ENCODE peak calls at places on chromosome 5, in five cellular contexts. One of them, this sample, is unnamed.

GRCh38 chr5:579746-580366 is 32.3 kb upstream of the CEP72 start:
- DNase-seq in NCI-H2029: no peak
- DNase-seq in hepatic stellate cell: no peak
- DNase-seq in stimulated activated effector memory CD8-positive, alpha-beta T cell treated with anti-CD3 and anti-CD28 coated beads, Interleukin-12 subunit alpha, Interleukin-12 subunit beta, amount 100 ng/mL, for 72 hours: no peak
- DNase-seq in HepG2: no peak
- DNase-seq in this sample: no peak

GRCh38 chr5:956941-957729 is 51.5 kb upstream of the NKD2 start:
- DNase-seq in stimulated activated effector memory CD8-positive, alpha-beta T cell treated with anti-CD3 and anti-CD28 coated beads, Interleukin-12 subunit alpha, Interleukin-12 subunit beta, amount 100 ng/mL, for 72 hours: peak
- DNase-seq in NCI-H2029: no peak
- DNase-seq in HepG2: peak
- DNase-seq in hepatic stellate cell: peak
- DNase-seq in this sample: peak

GRCh38 chr5:86679529-86679928 is 61.8 kb downstream of the COX7C start:
- DNase-seq in NCI-H2029: peak
- DNase-seq in hepatic stellate cell: peak
- DNase-seq in stimulated activated effector memory CD8-positive, alpha-beta T cell treated with anti-CD3 and anti-CD28 coated beads, Interleukin-12 subunit alpha, Interleukin-12 subunit beta, amount 100 ng/mL, for 72 hours: no peak
- DNase-seq in HepG2: peak
- DNase-seq in this sample: peak

GRCh38 chr5:151448038-151448985 is 909 bp downstream of the SLC36A1 start:
- DNase-seq in NCI-H2029: peak
- DNase-seq in stimulated activated effector memory CD8-positive, alpha-beta T cell treated with anti-CD3 and anti-CD28 coated beads, Interleukin-12 subunit alpha, Interleukin-12 subunit beta, amount 100 ng/mL, for 72 hours: peak
- DNase-seq in hepatic stellate cell: no peak
- DNase-seq in HepG2: peak
- DNase-seq in this sample: peak

GRCh38 chr5:57412010-57412409 is 70.6 kb downstream of the ACTBL2 start:
- DNase-seq in NCI-H2029: no peak
- DNase-seq in stimulated activated effector memory CD8-positive, alpha-beta T cell treated with anti-CD3 and anti-CD28 coated beads, Interleukin-12 subunit alpha, Interleukin-12 subunit beta, amount 100 ng/mL, for 72 hours: no peak
- DNase-seq in HepG2: no peak
- DNase-seq in hepatic stellate cell: no peak
- DNase-seq in this sample: peak

GRCh38 chr5:4479381-4479780 is 660.7 kb upstream of the ADAMTS16 start:
- DNase-seq in hepatic stellate cell: no peak
- DNase-seq in HepG2: no peak
- DNase-seq in stimulated activated effector memory CD8-positive, alpha-beta T cell treated with anti-CD3 and anti-CD28 coated beads, Interleukin-12 subunit alpha, Interleukin-12 subunit beta, amount 100 ng/mL, for 72 hours: no peak
- DNase-seq in NCI-H2029: no peak
- DNase-seq in this sample: no peak

GRCh38 chr5:112412370-112412769 is 6.7 kb downstream of the EPB41L4A start:
- DNase-seq in hepatic stellate cell: no peak
- DNase-seq in NCI-H2029: no peak
- DNase-seq in HepG2: no peak
- DNase-seq in stimulated activated effector memory CD8-positive, alpha-beta T cell treated with anti-CD3 and anti-CD28 coated beads, Interleukin-12 subunit alpha, Interleukin-12 subunit beta, amount 100 ng/mL, for 72 hours: no peak
- DNase-seq in this sample: no peak

GRCh38 chr5:90853759-90854515 is 295.3 kb downstream of the ADGRV1 start:
- DNase-seq in HepG2: no peak
- DNase-seq in stimulated activated effector memory CD8-positive, alpha-beta T cell treated with anti-CD3 and anti-CD28 coated beads, Interleukin-12 subunit alpha, Interleukin-12 subunit beta, amount 100 ng/mL, for 72 hours: no peak
- DNase-seq in hepatic stellate cell: no peak
- DNase-seq in NCI-H2029: no peak
- DNase-seq in this sample: no peak

GRCh38 chr5:67085616-67086015 is 111.0 kb downstream of the CD180 start:
- DNase-seq in HepG2: no peak
- DNase-seq in hepatic stellate cell: no peak
- DNase-seq in stimulated activated effector memory CD8-positive, alpha-beta T cell treated with anti-CD3 and anti-CD28 coated beads, Interleukin-12 subunit alpha, Interleukin-12 subunit beta, amount 100 ng/mL, for 72 hours: no peak
- DNase-seq in NCI-H2029: peak
- DNase-seq in this sample: no peak

GRCh38 chr5:159849437-159850191 is 66.7 kb upstream of the ADRA1B start:
- DNase-seq in NCI-H2029: no peak
- DNase-seq in HepG2: no peak
- DNase-seq in hepatic stellate cell: peak
- DNase-seq in stimulated activated effector memory CD8-positive, alpha-beta T cell treated with anti-CD3 and anti-CD28 coated beads, Interleukin-12 subunit alpha, Interleukin-12 subunit beta, amount 100 ng/mL, for 72 hours: no peak
- DNase-seq in this sample: no peak

GRCh38 chr5:124912653-124913328 is 166.4 kb upstream of the ZNF608 start:
- DNase-seq in hepatic stellate cell: no peak
- DNase-seq in HepG2: no peak
- DNase-seq in stimulated activated effector memory CD8-positive, alpha-beta T cell treated with anti-CD3 and anti-CD28 coated beads, Interleukin-12 subunit alpha, Interleukin-12 subunit beta, amount 100 ng/mL, for 72 hours: no peak
- DNase-seq in NCI-H2029: no peak
- DNase-seq in this sample: no peak

GRCh38 chr5:149697001-149697400 is 33.1 kb upstream of the PPARGC1B start:
- DNase-seq in hepatic stellate cell: no peak
- DNase-seq in HepG2: no peak
- DNase-seq in stimulated activated effector memory CD8-positive, alpha-beta T cell treated with anti-CD3 and anti-CD28 coated beads, Interleukin-12 subunit alpha, Interleukin-12 subunit beta, amount 100 ng/mL, for 72 hours: no peak
- DNase-seq in NCI-H2029: no peak
- DNase-seq in this sample: no peak

GRCh38 chr5:112183103-112183634 is 235.9 kb downstream of the EPB41L4A start:
- DNase-seq in HepG2: no peak
- DNase-seq in stimulated activated effector memory CD8-positive, alpha-beta T cell treated with anti-CD3 and anti-CD28 coated beads, Interleukin-12 subunit alpha, Interleukin-12 subunit beta, amount 100 ng/mL, for 72 hours: no peak
- DNase-seq in hepatic stellate cell: no peak
- DNase-seq in NCI-H2029: no peak
- DNase-seq in this sample: peak

GRCh38 chr5:1409386-1410110 is 35.7 kb downstream of the SLC6A3 start:
- DNase-seq in NCI-H2029: no peak
- DNase-seq in HepG2: no peak
- DNase-seq in stimulated activated effector memory CD8-positive, alpha-beta T cell treated with anti-CD3 and anti-CD28 coated beads, Interleukin-12 subunit alpha, Interleukin-12 subunit beta, amount 100 ng/mL, for 72 hours: no peak
- DNase-seq in hepatic stellate cell: no peak
- DNase-seq in this sample: peak

GRCh38 chr5:169592937-169593650 is 9.5 kb downstream of the SPDL1 start:
- DNase-seq in NCI-H2029: no peak
- DNase-seq in stimulated activated effector memory CD8-positive, alpha-beta T cell treated with anti-CD3 and anti-CD28 coated beads, Interleukin-12 subunit alpha, Interleukin-12 subunit beta, amount 100 ng/mL, for 72 hours: no peak
- DNase-seq in HepG2: no peak
- DNase-seq in hepatic stellate cell: no peak
- DNase-seq in this sample: no peak

GRCh38 chr5:31442253-31442820 is 89.6 kb downstream of the DROSHA start:
- DNase-seq in hepatic stellate cell: peak
- DNase-seq in HepG2: no peak
- DNase-seq in NCI-H2029: no peak
- DNase-seq in stimulated activated effector memory CD8-positive, alpha-beta T cell treated with anti-CD3 and anti-CD28 coated beads, Interleukin-12 subunit alpha, Interleukin-12 subunit beta, amount 100 ng/mL, for 72 hours: no peak
- DNase-seq in this sample: peak

GRCh38 chr5:84255318-84255717 is 129.4 kb downstream of the EDIL3 start:
- DNase-seq in hepatic stellate cell: peak
- DNase-seq in NCI-H2029: no peak
- DNase-seq in stimulated activated effector memory CD8-positive, alpha-beta T cell treated with anti-CD3 and anti-CD28 coated beads, Interleukin-12 subunit alpha, Interleukin-12 subunit beta, amount 100 ng/mL, for 72 hours: no peak
- DNase-seq in HepG2: peak
- DNase-seq in this sample: peak

GRCh38 chr5:169300468-169301385 is at the start of gene SLIT3:
- DNase-seq in NCI-H2029: no peak
- DNase-seq in stimulated activated effector memory CD8-positive, alpha-beta T cell treated with anti-CD3 and anti-CD28 coated beads, Interleukin-12 subunit alpha, Interleukin-12 subunit beta, amount 100 ng/mL, for 72 hours: peak
- DNase-seq in hepatic stellate cell: peak
- DNase-seq in HepG2: no peak
- DNase-seq in this sample: peak

GRCh38 chr5:119795768-119796167 is 166.4 kb downstream of the FAM170A start:
- DNase-seq in stimulated activated effector memory CD8-positive, alpha-beta T cell treated with anti-CD3 and anti-CD28 coated beads, Interleukin-12 subunit alpha, Interleukin-12 subunit beta, amount 100 ng/mL, for 72 hours: no peak
- DNase-seq in hepatic stellate cell: no peak
- DNase-seq in NCI-H2029: no peak
- DNase-seq in HepG2: no peak
- DNase-seq in this sample: no peak

GRCh38 chr5:159010611-159011497 is 88.9 kb downstream of the EBF1 start:
- DNase-seq in NCI-H2029: no peak
- DNase-seq in hepatic stellate cell: no peak
- DNase-seq in HepG2: no peak
- DNase-seq in stimulated activated effector memory CD8-positive, alpha-beta T cell treated with anti-CD3 and anti-CD28 coated beads, Interleukin-12 subunit alpha, Interleukin-12 subunit beta, amount 100 ng/mL, for 72 hours: no peak
- DNase-seq in this sample: no peak

GRCh38 chr5:54959673-54960418 is 25.5 kb downstream of the ESM1 start:
- DNase-seq in NCI-H2029: peak
- DNase-seq in hepatic stellate cell: no peak
- DNase-seq in stimulated activated effector memory CD8-positive, alpha-beta T cell treated with anti-CD3 and anti-CD28 coated beads, Interleukin-12 subunit alpha, Interleukin-12 subunit beta, amount 100 ng/mL, for 72 hours: peak
- DNase-seq in HepG2: peak
- DNase-seq in this sample: no peak

GRCh38 chr5:140258016-140258415 is 44.9 kb downstream of the PFDN1 start:
- DNase-seq in NCI-H2029: no peak
- DNase-seq in HepG2: no peak
- DNase-seq in stimulated activated effector memory CD8-positive, alpha-beta T cell treated with anti-CD3 and anti-CD28 coated beads, Interleukin-12 subunit alpha, Interleukin-12 subunit beta, amount 100 ng/mL, for 72 hours: no peak
- DNase-seq in hepatic stellate cell: peak
- DNase-seq in this sample: no peak

GRCh38 chr5:126384985-126385384 is 38.2 kb upstream of the GRAMD2B start:
- DNase-seq in stimulated activated effector memory CD8-positive, alpha-beta T cell treated with anti-CD3 and anti-CD28 coated beads, Interleukin-12 subunit alpha, Interleukin-12 subunit beta, amount 100 ng/mL, for 72 hours: no peak
- DNase-seq in NCI-H2029: no peak
- DNase-seq in HepG2: no peak
- DNase-seq in hepatic stellate cell: peak
- DNase-seq in this sample: no peak

GRCh38 chr5:181215997-181216982 is 6.8 kb upstream of the TRIM41 start:
- DNase-seq in HepG2: no peak
- DNase-seq in NCI-H2029: no peak
- DNase-seq in stimulated activated effector memory CD8-positive, alpha-beta T cell treated with anti-CD3 and anti-CD28 coated beads, Interleukin-12 subunit alpha, Interleukin-12 subunit beta, amount 100 ng/mL, for 72 hours: peak
- DNase-seq in hepatic stellate cell: no peak
- DNase-seq in this sample: no peak

GRCh38 chr5:170554566-170555267 is 50.9 kb downstream of the KCNIP1 start:
- DNase-seq in NCI-H2029: no peak
- DNase-seq in HepG2: no peak
- DNase-seq in hepatic stellate cell: no peak
- DNase-seq in stimulated activated effector memory CD8-positive, alpha-beta T cell treated with anti-CD3 and anti-CD28 coated beads, Interleukin-12 subunit alpha, Interleukin-12 subunit beta, amount 100 ng/mL, for 72 hours: no peak
- DNase-seq in this sample: peak

GRCh38 chr5:168301593-168302388 is 10.3 kb downstream of the WWC1 start:
- DNase-seq in HepG2: no peak
- DNase-seq in hepatic stellate cell: no peak
- DNase-seq in stimulated activated effector memory CD8-positive, alpha-beta T cell treated with anti-CD3 and anti-CD28 coated beads, Interleukin-12 subunit alpha, Interleukin-12 subunit beta, amount 100 ng/mL, for 72 hours: no peak
- DNase-seq in NCI-H2029: no peak
- DNase-seq in this sample: peak

GRCh38 chr5:1514027-1514818 is 9.5 kb downstream of the LPCAT1 start:
- DNase-seq in stimulated activated effector memory CD8-positive, alpha-beta T cell treated with anti-CD3 and anti-CD28 coated beads, Interleukin-12 subunit alpha, Interleukin-12 subunit beta, amount 100 ng/mL, for 72 hours: no peak
- DNase-seq in NCI-H2029: no peak
- DNase-seq in hepatic stellate cell: no peak
- DNase-seq in HepG2: no peak
- DNase-seq in this sample: no peak

GRCh38 chr5:110371725-110372041 is 354.8 kb downstream of the TMEM232 start:
- DNase-seq in NCI-H2029: no peak
- DNase-seq in hepatic stellate cell: no peak
- DNase-seq in HepG2: no peak
- DNase-seq in stimulated activated effector memory CD8-positive, alpha-beta T cell treated with anti-CD3 and anti-CD28 coated beads, Interleukin-12 subunit alpha, Interleukin-12 subunit beta, amount 100 ng/mL, for 72 hours: no peak
- DNase-seq in this sample: no peak

GRCh38 chr5:135204151-135204600 is 170.1 kb upstream of the PITX1 start:
- DNase-seq in HepG2: peak
- DNase-seq in stimulated activated effector memory CD8-positive, alpha-beta T cell treated with anti-CD3 and anti-CD28 coated beads, Interleukin-12 subunit alpha, Interleukin-12 subunit beta, amount 100 ng/mL, for 72 hours: no peak
- DNase-seq in NCI-H2029: no peak
- DNase-seq in hepatic stellate cell: no peak
- DNase-seq in this sample: no peak

GRCh38 chr5:93246093-93246855 is 334.7 kb downstream of the NR2F1-AS1 start:
- DNase-seq in HepG2: peak
- DNase-seq in stimulated activated effector memory CD8-positive, alpha-beta T cell treated with anti-CD3 and anti-CD28 coated beads, Interleukin-12 subunit alpha, Interleukin-12 subunit beta, amount 100 ng/mL, for 72 hours: no peak
- DNase-seq in NCI-H2029: no peak
- DNase-seq in hepatic stellate cell: no peak
- DNase-seq in this sample: peak

GRCh38 chr5:132776932-132777208 is 169 bp downstream of the SEPTIN8 start:
- DNase-seq in stimulated activated effector memory CD8-positive, alpha-beta T cell treated with anti-CD3 and anti-CD28 coated beads, Interleukin-12 subunit alpha, Interleukin-12 subunit beta, amount 100 ng/mL, for 72 hours: no peak
- DNase-seq in NCI-H2029: no peak
- DNase-seq in hepatic stellate cell: no peak
- DNase-seq in HepG2: no peak
- DNase-seq in this sample: peak